ENCODE peak calls at places on chromosomes 6 and 20, in five cellular contexts. K is NCI-H774, O is Kasumi-1, V is HT-29, F is pancreas. W is an unnamed sample.

GRCh38 chr6:157063935-157064322 is 259.4 kb downstream of the TMEM242 start:
- DNase-seq in O (no peak), V (no peak), K (no peak), F (no peak), W (no peak)

GRCh38 chr6:70225052-70225451 is 77.8 kb downstream of the COL9A1 start:
- DNase-seq in F (no peak), V (no peak), K (no peak), O (no peak), W (no peak)

GRCh38 chr6:163945813-163946212 is 531.3 kb downstream of the QKI start:
- DNase-seq in F (no peak), K (no peak), V (peak; percentile 90), O (no peak), W (no peak)

GRCh38 chr6:13354331-13355042 is 26.1 kb upstream of the TBC1D7 start:
- DNase-seq in V (no peak), F (no peak), K (no peak), O (peak; percentile 91), W (peak; percentile 90)

GRCh38 chr20:50959543-50960126 is 1.0 kb downstream of the MOCS3 start:
- DNase-seq in F (peak; percentile 24), O (no peak), K (no peak), V (no peak), W (no peak)

GRCh38 chr6:150905769-150906168 is 40.3 kb downstream of the MTHFD1L start:
- DNase-seq in O (no peak), F (no peak), K (no peak), V (no peak), W (no peak)

GRCh38 chr20:37362231-37362792 is 16.4 kb downstream of the SRC start:
- DNase-seq in V (no peak), O (no peak), F (no peak), K (no peak), W (no peak)

GRCh38 chr6:44177691-44178423 is 19.2 kb downstream of the CAPN11 start:
- DNase-seq in F (no peak), V (no peak), K (no peak), O (no peak), W (no peak)

W was measured in MV-4-11.